ENCODE peak calls at places on chromosomes 5 and 9, in four cellular contexts. U is H1, M is HCT116, X is HepG2. O is an unnamed sample.

GRCh38 chr9:85900504-85901201 is 40.3 kb upstream of the NAA35 start:
- DNase-seq in U (peak; percentile 10), X (no peak), M (peak; percentile 37), O (peak; percentile 58)

GRCh38 chr5:147973086-147973485 is 66.7 kb upstream of the C5orf46 start:
- DNase-seq in X (no peak), M (no peak), U (no peak), O (no peak)

GRCh38 chr5:56264417-56265025 is 31.4 kb upstream of the ANKRD55 start:
- DNase-seq in X (peak; percentile 59), M (peak; percentile 61), U (peak; percentile 67), O (peak; percentile 38)

GRCh38 chr5:2874099-2874498 is 122.6 kb upstream of the IRX2 start:
- DNase-seq in X (no peak), M (no peak), U (no peak), O (no peak)

GRCh38 chr5:35095366-35095765 is 47.6 kb upstream of the AGXT2 start:
- DNase-seq in U (no peak), X (peak; percentile 32), M (no peak), O (no peak)

GRCh38 chr9:99465231-99465891 is 243.3 kb downstream of the SEC61B start:
- DNase-seq in X (no peak), U (no peak), M (no peak), O (no peak)

GRCh38 chr9:13082796-13083195 is 196.7 kb downstream of the MPDZ start:
- DNase-seq in X (no peak), M (no peak), U (no peak), O (no peak)

GRCh38 chr5:4065472-4066320 is 470.1 kb downstream of the IRX1 start:
- DNase-seq in X (no peak), U (no peak), M (no peak), O (peak; percentile 22)

GRCh38 chr9:99012957-99013512 is 69.3 kb downstream of the COL15A1 start:
- DNase-seq in U (no peak), M (no peak), X (no peak), O (no peak)

GRCh38 chr5:9951861-9952260 is 297.8 kb downstream of the ATPSCKMT start:
- DNase-seq in M (no peak), U (no peak), X (no peak), O (no peak)

GRCh38 chr9:89850633-89851325 is 246.0 kb downstream of the GADD45G start:
- DNase-seq in U (no peak), M (no peak), X (no peak), O (no peak)

GRCh38 chr5:149452007-149452664 is 73.0 kb upstream of the IL17B start:
- DNase-seq in M (no peak), U (no peak), X (peak; percentile 98), O (no peak)

GRCh38 chr5:14900661-14901461 is 29.3 kb upstream of the ANKH start:
- DNase-seq in U (no peak), M (no peak), X (peak; percentile 63), O (no peak)

GRCh38 chr9:38700695-38701094 is 19.2 kb downstream of the FAM240B start:
- DNase-seq in X (no peak), U (no peak), M (no peak), O (no peak)

GRCh38 chr5:176619203-176619568 is 9.2 kb upstream of the GPRIN1 start:
- DNase-seq in X (peak; percentile 56), U (peak; percentile 86), M (peak; percentile 79), O (peak; percentile 89)

GRCh38 chr9:98924971-98925820 is 18.5 kb upstream of the COL15A1 start:
- DNase-seq in M (no peak), U (no peak), X (no peak), O (no peak)

GRCh38 chr5:31911291-31912265 is 262.5 kb downstream of the GOLPH3 start:
- DNase-seq in U (no peak), M (no peak), X (no peak), O (no peak)

GRCh38 chr9:70083429-70083828 is 39.8 kb downstream of the MAMDC2 start:
- DNase-seq in X (no peak), M (no peak), U (no peak), O (no peak)

DNA sequence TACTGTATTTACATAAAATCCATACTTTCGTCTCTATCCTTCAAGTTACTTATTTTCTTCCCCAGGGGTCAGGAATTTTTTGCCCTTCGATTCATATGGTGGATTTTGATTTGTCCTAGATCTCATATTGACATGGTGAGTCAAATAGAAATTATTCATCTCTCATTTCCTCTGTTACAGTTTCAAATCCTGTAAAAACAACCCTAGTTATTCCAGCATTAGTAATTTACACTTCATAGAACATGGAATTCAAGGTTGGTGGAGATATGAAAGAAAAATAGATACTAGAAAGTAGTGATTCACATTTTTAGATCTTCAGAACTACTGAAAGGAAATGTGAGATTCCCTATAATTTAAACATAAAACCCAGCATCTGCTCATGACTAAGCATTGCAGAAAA is 1331.0 kb upstream of the CDH9 start:
- DNase-seq in M (no peak), U (no peak), X (no peak), O (no peak)
- TF ChIP-seq YY1 in M (no peak), U (no peak), X (no peak), O (no peak)

GRCh38 chr9:73155389-73155788 is 3.7 kb downstream of the ANXA1 start:
- DNase-seq in X (no peak), M (no peak), U (no peak), O (no peak)
- H3K4me3 ChIP-seq in X (no peak overlapping the region), M (no peak overlapping the region), U (no peak overlapping the region), O (no peak overlapping the region)

GRCh38 chr9:133701321-133701980 is 36.7 kb downstream of the SARDH start:
- DNase-seq in M (no peak), X (no peak), U (no peak), O (no peak)

GRCh38 chr9:133701981-133702797 is 36.0 kb downstream of the SARDH start:
- DNase-seq in X (no peak), U (no peak), M (no peak), O (no peak)

GRCh38 chr9:133699546-133699945 is 38.6 kb downstream of the SARDH start:
- DNase-seq in U (no peak), M (no peak), X (no peak), O (no peak)

GRCh38 chr9:133702798-133703570 is 35.2 kb downstream of the SARDH start:
- DNase-seq in U (no peak), M (no peak), X (no peak), O (no peak)

DNA sequence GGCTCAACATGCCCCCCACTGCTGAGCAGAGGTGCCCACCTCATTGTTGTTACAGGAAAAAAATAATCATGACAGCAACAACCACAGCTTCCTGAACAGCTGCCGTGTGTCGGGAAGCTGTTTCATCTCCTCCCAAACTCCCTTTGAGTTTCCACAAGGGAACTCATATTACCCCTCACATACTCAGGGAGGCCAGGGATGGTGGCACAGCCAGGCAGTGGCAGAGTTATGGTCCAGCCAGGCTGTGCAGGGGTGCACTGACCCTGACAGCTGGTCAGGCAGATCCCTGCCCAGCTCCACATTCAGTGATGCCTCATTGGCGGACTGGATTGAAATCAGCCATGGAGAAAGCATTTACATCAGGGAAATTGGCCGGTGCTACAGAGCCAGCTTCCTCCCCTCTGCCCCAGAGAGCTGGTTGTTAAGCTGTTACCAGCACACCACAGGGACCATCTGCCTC is 37.3 kb downstream of the SARDH start:
- DNase-seq in X (no peak), M (no peak), U (no peak), O (no peak)
- TF ChIP-seq YY1 in X (no peak), M (no peak), U (no peak), O (no peak)

DNA sequence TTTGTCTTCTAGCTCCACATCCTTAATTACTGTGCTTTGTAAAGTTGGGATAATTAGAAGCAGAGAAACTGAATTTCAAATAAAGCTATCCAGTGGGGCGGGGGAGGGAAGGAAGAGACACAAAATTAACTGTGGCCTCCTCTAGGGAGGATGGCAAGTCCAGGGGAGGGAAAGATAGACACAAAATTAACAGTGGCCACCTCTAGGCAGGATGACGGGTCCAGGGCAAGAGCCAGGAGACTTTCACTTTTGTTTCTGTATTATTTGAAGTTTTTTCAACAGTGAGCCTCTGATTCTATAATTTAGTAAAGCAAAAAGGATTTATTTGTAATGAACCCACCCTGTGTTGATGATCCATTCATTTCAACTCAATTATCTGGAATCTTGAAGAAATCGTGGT is 335.9 kb downstream of the MSX2 start:
- DNase-seq in X (no peak), M (no peak), U (no peak), O (no peak)
- H3K4me3 ChIP-seq in X (no peak overlapping the region), M (no peak overlapping the region), U (peak overlapping the region; percentile 38), O (peak overlapping the region; percentile 33)

GRCh38 chr9:77707696-77708095 is 59.6 kb upstream of the GNA14 start:
- DNase-seq in U (no peak), X (peak; percentile 62), M (peak; percentile 22), O (no peak)
- TF ChIP-seq YY1 in U (no peak), X (no peak), M (no peak), O (no peak)

DNA sequence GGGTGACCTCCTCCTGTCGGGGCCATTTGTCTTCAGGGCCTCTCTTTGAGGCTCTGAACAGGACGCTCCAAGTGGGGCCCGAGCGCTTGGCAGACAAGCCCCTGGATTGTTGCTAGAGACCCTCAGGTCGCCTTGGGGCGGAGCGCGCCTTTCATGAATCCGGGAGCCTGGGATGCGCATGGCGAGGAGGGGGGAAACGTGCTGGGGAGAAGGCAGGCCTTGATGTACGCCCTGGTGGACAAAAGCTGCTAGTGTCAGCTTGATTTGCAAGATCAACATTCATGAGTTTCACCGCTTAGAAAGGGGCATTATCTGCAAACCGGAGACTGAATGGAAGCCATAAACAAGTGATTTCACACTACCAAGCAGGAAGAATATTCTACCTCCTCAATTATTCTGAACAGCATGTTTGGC is 226.3 kb downstream of the SMARCA2 start:
- DNase-seq in X (no peak), U (peak; percentile 70), M (no peak), O (peak; percentile 84)
- H3K4me3 ChIP-seq in X (peak overlapping the region; percentile 73), U (peak overlapping the region; percentile 19), M (peak overlapping the region; percentile 54), O (peak overlapping the region; percentile 64)

GRCh38 chr9:109905472-109905871 is 125.5 kb downstream of the PALM2AKAP2 start:
- DNase-seq in X (no peak), M (no peak), U (no peak), O (no peak)

GRCh38 chr9:109904666-109905065 is 124.7 kb downstream of the PALM2AKAP2 start:
- DNase-seq in X (no peak), M (no peak), U (no peak), O (no peak)

GRCh38 chr9:109903515-109904138 is 123.6 kb downstream of the PALM2AKAP2 start:
- DNase-seq in X (peak; percentile 71), M (peak; percentile 76), U (peak; percentile 13), O (peak; percentile 60)

GRCh38 chr9:109906766-109907382 is 126.9 kb downstream of the PALM2AKAP2 start:
- DNase-seq in U (no peak), X (peak; percentile 8), M (no peak), O (no peak)

GRCh38 chr9:109901191-109901590 is 121.2 kb downstream of the PALM2AKAP2 start:
- DNase-seq in M (no peak), U (no peak), X (no peak), O (no peak)
- TF ChIP-seq YY1 in M (no peak), U (no peak), X (no peak), O (no peak)

DNA sequence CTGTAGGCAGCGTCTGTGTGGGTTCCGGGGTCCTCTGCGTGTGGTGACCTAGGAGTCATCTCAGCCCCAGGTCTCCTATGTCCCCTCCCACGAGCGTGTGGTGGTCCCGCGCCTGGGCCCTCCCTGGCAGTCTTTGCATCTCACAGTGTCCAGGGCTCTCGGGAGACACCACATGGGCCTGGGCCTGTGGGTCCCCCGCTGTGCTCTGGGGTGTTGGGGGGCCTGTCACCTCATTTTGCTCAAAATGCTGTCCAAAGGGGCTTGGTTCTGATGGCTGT is 27.1 kb downstream of the CEP72 start:
- DNase-seq in M (no peak), U (no peak), X (no peak), O (no peak)
- H3K4me3 ChIP-seq in M (no peak overlapping the region), U (no peak overlapping the region), X (no peak overlapping the region), O (no peak overlapping the region)